ENCODE peak calls at places on chromosomes 6 and 20, in four cellular contexts. U is left cardiac atrium, T is ACHN, V is A172. G is an unnamed sample.

GRCh38 chr20:55693646-55694045 is 311.7 kb downstream of the CBLN4 start:
- DNase-seq in V (no peak), U (no peak), T (no peak), G (no peak)

GRCh38 chr20:10490706-10491105 is 55.6 kb downstream of the SLX4IP start:
- DNase-seq in U (no peak), T (no peak), V (no peak), G (no peak)

GRCh38 chr6:133814797-133815196 is 74.1 kb upstream of the TCF21 start:
- DNase-seq in T (no peak), V (peak), U (peak), G (peak)

GRCh38 chr20:10524034-10524476 is 89.0 kb downstream of the SLX4IP start:
- DNase-seq in V (no peak), T (no peak), U (peak), G (no peak)

GRCh38 chr20:24756292-24757025 is 192.6 kb upstream of the CST7 start:
- DNase-seq in U (no peak), V (no peak), T (no peak), G (no peak)

GRCh38 chr6:2940010-2940850 is 31.1 kb downstream of the SERPINB6 start:
- DNase-seq in T (no peak), U (no peak), V (no peak), G (no peak)

GRCh38 chr6:20186981-20187380 is 25.3 kb downstream of the MBOAT1 start:
- DNase-seq in T (no peak), V (peak), U (no peak), G (no peak)

GRCh38 chr6:117918454-117918853 is 11.4 kb downstream of the SLC35F1 start:
- DNase-seq in V (no peak), T (no peak), U (no peak), G (no peak)

GRCh38 chr6:24440897-24441598 is 38.3 kb downstream of the MRS2 start:
- DNase-seq in V (no peak), U (no peak), T (no peak), G (no peak)

G was measured in foreskin keratinocyte.